ENCODE peak calls at places on chromosomes 4 and X, in seven cellular contexts. I, H, V, M, R, Z and B are unnamed samples.

GRCh38 chrX:101759000-101759399 is 99.3 kb upstream of the ARMCX2 start:
- DNase-seq in H (peak), I (peak), Z (peak), M (no peak), V (no peak), R (no peak), B (peak)

GRCh38 chr4:147591048-147591577 is 26.1 kb upstream of the TMEM184C start:
- DNase-seq in H (no peak), M (no peak), I (no peak), V (no peak), Z (peak), R (no peak), B (no peak)

GRCh38 chr4:101393256-101393655 is 45.9 kb upstream of the PPP3CA start:
- DNase-seq in H (peak), Z (peak), V (no peak), R (no peak), I (peak), M (no peak), B (peak)

GRCh38 chrX:44025611-44026010 is 52.4 kb upstream of the NDP start:
- DNase-seq in R (no peak), Z (peak), V (no peak), I (no peak), M (no peak), H (peak), B (no peak)

GRCh38 chr4:56400560-56400959 is 13.3 kb upstream of the AASDH start:
- DNase-seq in Z (no peak), H (no peak), I (no peak), V (no peak), M (no peak), R (no peak), B (no peak)

GRCh38 chr4:2761035-2761923 is 5.1 kb upstream of the TNIP2 start:
- DNase-seq in Z (no peak), H (no peak), M (no peak), V (no peak), R (peak), I (no peak), B (peak)

GRCh38 chrX:10001496-10001895 is 34.3 kb downstream of the CLDN34 start:
- DNase-seq in V (no peak), I (no peak), R (no peak), Z (no peak), H (no peak), M (no peak), B (no peak)

GRCh38 chr4:8083086-8083825 is 75.4 kb downstream of the ABLIM2 start:
- DNase-seq in V (no peak), M (no peak), I (no peak), Z (no peak), R (no peak), H (no peak), B (peak)

GRCh38 chrX:63394872-63395271 is 43.7 kb upstream of the SPIN4 start:
- DNase-seq in Z (no peak), M (no peak), H (no peak), V (no peak), I (no peak), R (no peak), B (no peak)

GRCh38 chrX:109732319-109732779 is 708 bp downstream of the ACSL4 start:
- DNase-seq in M (no peak), V (peak), H (peak), R (no peak), Z (peak), I (peak), B (peak)

GRCh38 chrX:123173833-123174232 is 10.2 kb upstream of the GRIA3 start:
- DNase-seq in I (no peak), M (no peak), V (no peak), R (no peak), H (peak), Z (no peak), B (no peak)

GRCh38 chr4:3413217-3413671 is 28.5 kb upstream of the HGFAC start:
- DNase-seq in Z (no peak), V (no peak), M (no peak), R (peak), I (no peak), H (peak), B (no peak)

GRCh38 chr4:172543249-172543648 is 625.4 kb upstream of the GALNT7 start:
- DNase-seq in M (no peak), R (no peak), H (no peak), Z (no peak), V (no peak), I (no peak), B (no peak)

GRCh38 chrX:111506826-111507225 is 4.6 kb upstream of the SERTM2 start:
- DNase-seq in V (no peak), Z (no peak), I (no peak), R (no peak), H (no peak), M (no peak), B (no peak)

GRCh38 chrX:18983711-18984380 is at the start of gene PHKA2:
- DNase-seq in Z (no peak), R (peak), I (peak), V (no peak), H (peak), M (peak), B (peak)

GRCh38 chr4:89773793-89774192 is 63.2 kb downstream of the SNCA start:
- DNase-seq in V (no peak), R (no peak), M (no peak), I (no peak), H (no peak), Z (no peak), B (no peak)

GRCh38 chr4:15963568-15963967 is 593 bp upstream of the FGFBP2 start:
- DNase-seq in I (no peak), M (no peak), V (no peak), R (no peak), Z (no peak), H (no peak), B (peak)

GRCh38 chr4:75950416-75950815 is 9.6 kb upstream of the NAAA start:
- DNase-seq in R (no peak), Z (peak), M (no peak), I (no peak), H (no peak), V (no peak), B (no peak)

GRCh38 chr4:41418444-41418843 is 119.5 kb upstream of the LIMCH1 start:
- DNase-seq in I (no peak), M (peak), H (no peak), V (no peak), R (no peak), Z (peak), B (no peak)

GRCh38 chr4:37383579-37384229 is 139.2 kb downstream of the NWD2 start:
- DNase-seq in M (no peak), V (no peak), R (no peak), Z (peak), I (no peak), H (peak), B (peak)

GRCh38 chr4:6338951-6339817 is 69.5 kb downstream of the WFS1 start:
- DNase-seq in H (no peak), R (no peak), Z (no peak), I (no peak), V (no peak), M (no peak), B (no peak)

GRCh38 chr4:139207873-139208403 is 30.9 kb upstream of the ELF2 start:
- DNase-seq in H (no peak), R (no peak), M (no peak), Z (peak), V (no peak), I (no peak), B (no peak)

GRCh38 chr4:75841641-75842520 is 60.4 kb downstream of the PPEF2 start:
- DNase-seq in I (no peak), R (no peak), H (no peak), V (no peak), Z (no peak), M (no peak), B (no peak)

GRCh38 chr4:38009949-38010348 is 49.8 kb downstream of the PTTG2 start:
- DNase-seq in M (no peak), Z (no peak), R (no peak), H (no peak), I (no peak), V (no peak), B (no peak)

GRCh38 chr4:145545538-145546224 is 64.0 kb downstream of the SMAD1 start:
- DNase-seq in M (no peak), V (no peak), I (peak), H (peak), Z (peak), R (no peak), B (no peak)

GRCh38 chr4:26288308-26288982 is 32.4 kb upstream of the RBPJ start:
- DNase-seq in I (no peak), H (peak), M (no peak), R (no peak), Z (peak), V (no peak), B (peak)

GRCh38 chr4:106340774-106341173 is 24.4 kb downstream of the AIMP1 start:
- DNase-seq in I (no peak), Z (no peak), H (no peak), M (no peak), V (no peak), R (no peak), B (no peak)

GRCh38 chr4:111210576-111210975 is 587.7 kb upstream of the PITX2 start:
- DNase-seq in H (no peak), R (no peak), I (no peak), Z (no peak), V (no peak), M (no peak), B (no peak)